ENCODE peak calls at places on chromosomes 11 and 22, in seven cellular contexts. B is HCT116, O is SK-N-SH, Y is K562, E is GM12878, Z is HepG2, Q is H1. A is an unnamed sample.

GRCh38 chr22:43035250-43035649 is 20.3 kb upstream of the PACSIN2 start:
- DNase-seq in E (no peak), Y (no peak), O (no peak), B (no peak), Q (no peak), Z (no peak), A (no peak)

GRCh38 chr11:67056640-67057409 is at the start of gene RHOD:
- DNase-seq in O (no peak), E (no peak), Z (no peak), Y (no peak), B (no peak), Q (peak; percentile 86), A (peak; percentile 87)

GRCh38 chr11:127711748-127712147 is 711.2 kb upstream of the KIRREL3 start:
- DNase-seq in Y (no peak), O (no peak), Z (no peak), Q (no peak), E (no peak), B (no peak), A (no peak)

GRCh38 chr11:14288189-14288935 is 70.6 kb downstream of the RRAS2 start:
- DNase-seq in B (no peak), Y (no peak), O (no peak), Q (no peak), Z (no peak), E (no peak), A (peak; percentile 61)

GRCh38 chr22:31629741-31630184 is 32.3 kb downstream of the PISD start:
- DNase-seq in B (no peak), Y (no peak), E (no peak), Z (no peak), O (no peak), Q (no peak), A (no peak)

GRCh38 chr11:78952188-78952587 is 377.5 kb upstream of the NARS2 start:
- DNase-seq in Q (no peak), O (no peak), Z (no peak), E (no peak), B (no peak), Y (no peak), A (no peak)

GRCh38 chr22:18955696-18956095 is 19.6 kb upstream of the PRODH start:
- DNase-seq in E (no peak), Z (no peak), Q (no peak), O (no peak), B (no peak), Y (no peak), A (no peak)

GRCh38 chr11:114226283-114226859 is 69.8 kb upstream of the NNMT start:
- DNase-seq in Z (no peak), O (no peak), Q (no peak), Y (no peak), B (no peak), E (no peak), A (no peak)

GRCh38 chr11:2541881-2542361 is 97.1 kb downstream of the KCNQ1 start:
- DNase-seq in B (no peak), Z (no peak), Y (no peak), O (no peak), E (no peak), Q (no peak), A (no peak)

GRCh38 chr11:41784513-41785335 is 325.3 kb upstream of the LRRC4C start:
- DNase-seq in Q (no peak), Z (no peak), B (no peak), O (no peak), Y (no peak), E (no peak), A (no peak)

GRCh38 chr11:126152586-126152985 is 58.9 kb downstream of the RPUSD4 start:
- DNase-seq in E (no peak), B (no peak), O (no peak), Q (no peak), Y (no peak), Z (no peak), A (no peak)

GRCh38 chr22:27133951-27134664 is 476.7 kb downstream of the MIAT start:
- DNase-seq in Q (no peak), E (no peak), Z (no peak), Y (peak; percentile 47), O (no peak), B (no peak), A (no peak)

GRCh38 chr11:94128746-94129504 is at the start of gene PANX1:
- DNase-seq in Z (peak; percentile 76), B (peak; percentile 54), Q (peak; percentile 85), Y (peak; percentile 77), E (no peak), O (peak; percentile 90), A (peak; percentile 92)

GRCh38 chr11:120212926-120213325 is 2.1 kb downstream of the OAF start:
- DNase-seq in Q (no peak), O (no peak), Y (no peak), E (no peak), Z (no peak), B (no peak), A (no peak)

GRCh38 chr11:116692318-116693106 is 80.3 kb downstream of the BUD13 start:
- DNase-seq in Z (no peak), Q (no peak), O (peak; percentile 14), B (no peak), Y (no peak), E (no peak), A (no peak)
- TF ChIP-seq JUND in Z (no peak), Q (no peak), O (no peak), B (no peak), Y (no peak), E (no peak), A (no peak)

GRCh38 chr11:62122076-62122475 is 1.7 kb upstream of the INCENP start:
- DNase-seq in E (no peak), O (peak; percentile 28), Y (no peak), Q (no peak), Z (peak; percentile 25), B (peak; percentile 21), A (peak; percentile 51)
- TF ChIP-seq JUND in E (no peak), O (no peak), Y (no peak), Q (no peak), Z (no peak), B (no peak), A (no peak)

GRCh38 chr11:35084817-35085424 is 54.0 kb upstream of the CD44 start:
- DNase-seq in E (no peak), O (no peak), B (no peak), Z (no peak), Y (no peak), Q (no peak), A (no peak)

GRCh38 chr11:35079581-35079980 is 59.4 kb upstream of the CD44 start:
- DNase-seq in Q (no peak), B (no peak), Y (no peak), E (no peak), O (no peak), Z (no peak), A (no peak)

GRCh38 chr11:35082322-35083180 is 56.4 kb upstream of the CD44 start:
- DNase-seq in Y (peak; percentile 83), O (no peak), E (peak; percentile 83), Z (no peak), Q (peak; percentile 48), B (peak; percentile 81), A (peak; percentile 65)

GRCh38 chr11:35085766-35086165 is 53.2 kb upstream of the CD44 start:
- DNase-seq in Z (no peak), E (no peak), Q (no peak), Y (no peak), B (no peak), O (no peak), A (no peak)

DNA sequence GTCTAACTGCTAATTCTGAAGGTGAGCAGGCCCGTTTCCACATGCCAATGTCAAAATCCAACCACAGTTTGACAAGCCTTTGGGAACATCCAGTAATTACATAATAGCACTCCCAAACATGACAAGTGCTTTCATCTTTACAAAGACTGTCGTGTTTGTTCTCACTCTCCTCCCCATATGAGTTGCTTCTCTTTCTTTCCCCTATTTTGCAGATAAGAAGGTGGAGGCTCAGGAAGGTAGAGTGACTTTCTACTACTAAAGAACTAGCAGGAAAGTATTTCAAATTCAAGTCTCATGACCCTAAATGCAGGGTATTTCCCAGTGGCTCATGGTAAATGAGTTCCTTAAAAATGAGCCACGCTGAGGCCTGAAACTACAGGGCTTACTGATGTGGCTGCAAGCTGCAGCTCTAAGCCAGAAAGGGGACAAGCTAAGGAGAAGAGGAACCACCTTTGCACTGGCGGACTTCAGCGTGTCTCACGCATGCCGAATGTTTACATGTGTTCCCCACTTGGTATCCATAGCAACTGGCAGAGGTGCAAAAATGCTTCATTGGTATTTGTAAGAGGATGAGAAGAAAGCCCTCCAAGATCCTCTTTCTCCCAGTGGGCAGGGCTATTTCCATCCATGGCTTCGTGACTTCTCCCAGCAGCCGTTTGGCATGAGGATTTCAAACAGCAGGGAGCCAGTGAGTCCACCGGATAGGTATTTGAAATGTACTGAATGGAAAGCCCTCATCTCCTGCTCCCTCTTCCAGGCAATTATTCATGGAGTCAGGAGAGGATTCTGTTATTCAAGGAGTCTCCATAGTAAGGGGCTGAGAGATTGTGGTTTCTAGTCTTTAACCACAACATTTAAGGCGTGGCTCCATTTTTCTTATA is 55.5 kb upstream of the CD44 start:
- DNase-seq in B (peak; percentile 46), O (no peak), E (peak; percentile 86), Q (no peak), Y (no peak), Z (no peak), A (no peak)
- TF ChIP-seq JUND in B (no peak), O (peak; percentile 20), E (no peak), Q (no peak), Y (no peak), Z (no peak), A (no peak)

DNA sequence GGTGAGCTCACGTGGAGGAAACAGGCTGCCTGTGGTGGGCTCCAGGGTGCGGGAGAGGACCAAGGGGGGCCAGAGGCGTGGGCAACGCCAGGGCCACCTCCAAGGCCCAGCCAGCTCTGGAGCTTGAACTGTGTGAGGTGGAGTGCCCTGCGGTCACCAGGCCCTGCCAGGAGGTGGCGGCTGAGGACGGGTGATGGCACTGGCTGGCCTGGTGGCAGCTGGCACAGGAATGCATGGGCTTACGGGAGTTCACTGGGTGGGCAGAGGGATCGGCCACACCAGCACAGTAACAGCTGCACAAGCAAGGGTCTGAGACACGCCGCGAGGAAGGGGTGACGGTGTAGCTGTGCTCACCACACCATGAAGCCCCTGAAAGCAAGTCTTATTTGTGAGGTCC is 15.8 kb downstream of the TOLLIP start:
- DNase-seq in Q (no peak), Z (no peak), Y (no peak), E (no peak), B (no peak), O (peak; percentile 73), A (peak; percentile 47)
- TF ChIP-seq JUND in Q (no peak), Z (no peak), Y (no peak), E (no peak), B (no peak), O (no peak), A (no peak)

GRCh38 chr11:65575568-65576231 is at the start of gene EHBP1L1:
- DNase-seq in B (no peak), Q (no peak), Z (no peak), Y (peak; percentile 93), E (peak; percentile 70), O (peak; percentile 91), A (peak; percentile 97)
- TF ChIP-seq JUND in B (no peak), Q (no peak), Z (no peak), Y (no peak), E (peak; percentile 19), O (no peak), A (no peak)

DNA sequence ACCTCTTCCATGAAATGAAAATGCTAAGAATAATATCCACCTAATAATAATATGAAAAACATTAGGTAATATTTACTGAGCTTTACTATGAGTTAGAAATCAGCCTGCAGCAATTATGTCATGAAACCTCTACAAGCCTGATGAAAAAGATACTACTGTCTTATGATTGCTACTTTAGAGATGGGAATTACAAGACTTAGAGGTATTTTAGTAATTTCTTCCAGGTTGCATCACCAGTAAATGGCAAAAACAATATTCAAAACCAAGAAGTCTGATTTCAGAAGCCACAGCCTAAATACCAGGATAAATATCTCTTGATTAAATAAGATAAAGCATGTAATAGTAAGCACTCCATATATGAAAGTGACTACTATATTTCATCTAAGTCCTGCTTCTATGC is 13.8 kb downstream of the OR5B21 start:
- DNase-seq in E (no peak), Q (no peak), Y (no peak), Z (no peak), O (no peak), B (no peak), A (no peak)
- TF ChIP-seq JUND in E (no peak), Q (no peak), Y (no peak), Z (no peak), O (no peak), B (no peak), A (no peak)

A was measured in T47D.